ENCODE peak calls at places on chromosome 1, in four cellular contexts. X, C, Q and I are unnamed samples.

GRCh38 chr1:77709727-77710126 is 27.3 kb upstream of the ZZZ3 start:
- DNase-seq in X (no peak), C (no peak), Q (no peak), I (no peak)

GRCh38 chr1:36537190-36537768 is 54.6 kb upstream of the CSF3R start:
- DNase-seq in X (no peak), C (no peak), Q (no peak), I (no peak)

GRCh38 chr1:224047538-224047937 is 66.4 kb upstream of the FBXO28 start:
- DNase-seq in X (no peak), C (no peak), Q (no peak), I (no peak)

GRCh38 chr1:162171078-162171477 is 101.6 kb downstream of the NOS1AP start:
- DNase-seq in X (no peak), C (no peak), Q (no peak), I (no peak)

GRCh38 chr1:10561497-10561896 is 86.7 kb downstream of the PEX14 start:
- DNase-seq in X (no peak), C (no peak), Q (no peak), I (no peak)

GRCh38 chr1:184479435-184480202 is 92.8 kb downstream of the C1orf21 start:
- DNase-seq in X (no peak), C (no peak), Q (no peak), I (no peak)

GRCh38 chr1:89942825-89943658 is 51.9 kb upstream of the ZNF326 start:
- DNase-seq in X (no peak), C (no peak), Q (no peak), I (no peak)

GRCh38 chr1:170732262-170732595 is 68.3 kb downstream of the PRRX1 start:
- DNase-seq in X (no peak), C (no peak), Q (no peak), I (no peak)